ENCODE peak calls at places on chromosomes 13 and 19, in seven cellular contexts. One of them, this sample, is unnamed.

GRCh38 chr19:17772172-17772571 is 20.9 kb downstream of the FCHO1 start:
- DNase-seq in GM23248: no peak
- DNase-seq in neural progenitor cell: no peak
- DNase-seq in HCT116: no peak
- DNase-seq in MM.1S: no peak
- DNase-seq in GM23338: peak
- DNase-seq in PC-3: peak
- DNase-seq in this sample: no peak

GRCh38 chr19:57317503-57317902 is 2.8 kb upstream of the ZNF543 start:
- DNase-seq in GM23248: peak
- DNase-seq in PC-3: no peak
- DNase-seq in MM.1S: no peak
- DNase-seq in neural progenitor cell: peak
- DNase-seq in GM23338: peak
- DNase-seq in HCT116: no peak
- DNase-seq in this sample: no peak

GRCh38 chr19:33310606-33311325 is 8.4 kb upstream of the CEBPA start:
- DNase-seq in neural progenitor cell: no peak
- DNase-seq in MM.1S: no peak
- DNase-seq in GM23338: peak
- DNase-seq in GM23248: no peak
- DNase-seq in PC-3: peak
- DNase-seq in HCT116: no peak
- DNase-seq in this sample: no peak

GRCh38 chr13:68081051-68081450 is 850.9 kb upstream of the PCDH9 start:
- DNase-seq in MM.1S: no peak
- DNase-seq in PC-3: no peak
- DNase-seq in neural progenitor cell: no peak
- DNase-seq in GM23248: no peak
- DNase-seq in GM23338: no peak
- DNase-seq in HCT116: no peak
- DNase-seq in this sample: no peak

GRCh38 chr19:23263870-23264590 is 13.8 kb upstream of the ZNF724 start:
- DNase-seq in GM23338: no peak
- DNase-seq in HCT116: no peak
- DNase-seq in MM.1S: no peak
- DNase-seq in PC-3: no peak
- DNase-seq in GM23248: peak
- DNase-seq in neural progenitor cell: no peak
- DNase-seq in this sample: no peak

GRCh38 chr19:10768936-10769335 is 51.1 kb downstream of the DNM2 start:
- DNase-seq in PC-3: no peak
- DNase-seq in MM.1S: no peak
- DNase-seq in neural progenitor cell: no peak
- DNase-seq in HCT116: no peak
- DNase-seq in GM23338: no peak
- DNase-seq in GM23248: no peak
- DNase-seq in this sample: no peak

GRCh38 chr13:107205318-107206112 is 637.6 kb upstream of the ARGLU1 start:
- DNase-seq in HCT116: no peak
- DNase-seq in MM.1S: peak
- DNase-seq in PC-3: peak
- DNase-seq in neural progenitor cell: peak
- DNase-seq in GM23248: peak
- DNase-seq in GM23338: peak
- DNase-seq in this sample: peak

GRCh38 chr19:18460313-18460712 is 22.4 kb upstream of the ISYNA1 start:
- DNase-seq in MM.1S: no peak
- DNase-seq in GM23248: peak
- DNase-seq in HCT116: no peak
- DNase-seq in neural progenitor cell: no peak
- DNase-seq in PC-3: peak
- DNase-seq in GM23338: no peak
- DNase-seq in this sample: peak

GRCh38 chr19:597406-598315 is 8.0 kb downstream of the HCN2 start:
- DNase-seq in neural progenitor cell: no peak
- DNase-seq in MM.1S: no peak
- DNase-seq in GM23248: no peak
- DNase-seq in PC-3: no peak
- DNase-seq in GM23338: no peak
- DNase-seq in HCT116: peak
- DNase-seq in this sample: no peak

GRCh38 chr13:49584771-49585182 is 581 bp downstream of the RCBTB1 start:
- DNase-seq in MM.1S: peak
- DNase-seq in neural progenitor cell: peak
- DNase-seq in GM23338: peak
- DNase-seq in GM23248: peak
- DNase-seq in PC-3: peak
- DNase-seq in HCT116: no peak
- DNase-seq in this sample: peak

GRCh38 chr13:50408068-50408467 is 392.8 kb downstream of the KCNRG start:
- DNase-seq in GM23338: no peak
- DNase-seq in HCT116: no peak
- DNase-seq in neural progenitor cell: no peak
- DNase-seq in GM23248: no peak
- DNase-seq in MM.1S: no peak
- DNase-seq in PC-3: no peak
- DNase-seq in this sample: no peak

GRCh38 chr19:19155495-19156219 is 14.4 kb downstream of the MEF2B start:
- DNase-seq in HCT116: no peak
- DNase-seq in GM23248: no peak
- DNase-seq in MM.1S: no peak
- DNase-seq in PC-3: no peak
- DNase-seq in neural progenitor cell: no peak
- DNase-seq in GM23338: no peak
- DNase-seq in this sample: no peak

DNA sequence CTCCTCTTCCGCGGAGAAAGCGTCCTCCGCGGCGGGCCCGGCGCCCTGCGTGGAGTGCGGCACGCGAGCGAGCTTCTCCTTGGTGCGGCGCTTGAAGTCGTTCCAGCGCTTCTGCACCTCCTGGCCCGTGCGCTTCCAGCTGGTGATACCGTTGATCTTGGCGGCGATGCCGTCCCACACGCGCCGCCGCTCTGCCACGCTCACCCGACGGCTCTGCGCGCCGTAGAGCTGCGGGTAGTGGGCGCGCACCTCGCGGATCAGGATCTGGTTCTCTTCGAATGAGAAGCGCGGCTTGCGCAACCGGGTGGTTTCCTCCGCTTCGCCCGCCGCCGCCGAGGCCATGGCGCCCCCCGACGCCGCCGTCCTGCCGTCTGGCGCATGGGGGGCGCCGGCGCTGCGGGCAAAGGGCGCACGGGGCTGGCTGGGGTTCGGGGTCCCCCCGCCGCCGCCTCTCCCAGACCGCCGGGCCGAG is 945 bp downstream of the MYPOP start:
- DNase-seq in GM23248: peak
- DNase-seq in GM23338: peak
- DNase-seq in MM.1S: no peak
- DNase-seq in neural progenitor cell: peak
- DNase-seq in PC-3: no peak
- DNase-seq in HCT116: no peak
- DNase-seq in this sample: peak
- TF ChIP-seq EZH2 in GM23248: no peak
- TF ChIP-seq EZH2 in GM23338: no peak
- TF ChIP-seq EZH2 in MM.1S: no peak
- TF ChIP-seq EZH2 in neural progenitor cell: peak
- TF ChIP-seq EZH2 in PC-3: no peak
- TF ChIP-seq EZH2 in HCT116: no peak
- TF ChIP-seq EZH2 in this sample: no peak

GRCh38 chr13:33796095-33796494 is 21.9 kb upstream of the RFC3 start:
- DNase-seq in GM23248: no peak
- DNase-seq in MM.1S: no peak
- DNase-seq in HCT116: no peak
- DNase-seq in neural progenitor cell: no peak
- DNase-seq in GM23338: no peak
- DNase-seq in PC-3: no peak
- DNase-seq in this sample: no peak

GRCh38 chr13:33797622-33798021 is 20.3 kb upstream of the RFC3 start:
- DNase-seq in MM.1S: peak
- DNase-seq in GM23338: no peak
- DNase-seq in PC-3: peak
- DNase-seq in GM23248: peak
- DNase-seq in HCT116: no peak
- DNase-seq in neural progenitor cell: no peak
- DNase-seq in this sample: no peak

GRCh38 chr13:33798023-33798422 is 19.9 kb upstream of the RFC3 start:
- DNase-seq in neural progenitor cell: no peak
- DNase-seq in PC-3: no peak
- DNase-seq in MM.1S: no peak
- DNase-seq in GM23248: no peak
- DNase-seq in HCT116: no peak
- DNase-seq in GM23338: no peak
- DNase-seq in this sample: no peak

GRCh38 chr13:33800646-33801186 is 17.2 kb upstream of the RFC3 start:
- DNase-seq in neural progenitor cell: no peak
- DNase-seq in PC-3: no peak
- DNase-seq in HCT116: no peak
- DNase-seq in GM23248: no peak
- DNase-seq in GM23338: no peak
- DNase-seq in MM.1S: no peak
- DNase-seq in this sample: no peak

GRCh38 chr13:33799950-33800592 is 17.9 kb upstream of the RFC3 start:
- DNase-seq in PC-3: peak
- DNase-seq in MM.1S: no peak
- DNase-seq in neural progenitor cell: peak
- DNase-seq in GM23338: peak
- DNase-seq in HCT116: peak
- DNase-seq in GM23248: peak
- DNase-seq in this sample: peak
- H3K4me3 ChIP-seq in PC-3: peak
- H3K4me3 ChIP-seq in MM.1S: no peak
- H3K4me3 ChIP-seq in neural progenitor cell: no peak
- H3K4me3 ChIP-seq in GM23338: no peak
- H3K4me3 ChIP-seq in HCT116: no peak
- H3K4me3 ChIP-seq in GM23248: peak
- H3K4me3 ChIP-seq in this sample: no peak

GRCh38 chr19:5253403-5254110 is 87.1 kb downstream of the PTPRS start:
- DNase-seq in neural progenitor cell: no peak
- DNase-seq in GM23248: peak
- DNase-seq in PC-3: no peak
- DNase-seq in GM23338: no peak
- DNase-seq in MM.1S: no peak
- DNase-seq in HCT116: no peak
- DNase-seq in this sample: no peak
- TF ChIP-seq EZH2phosphoT487 in neural progenitor cell: no peak
- TF ChIP-seq EZH2phosphoT487 in GM23248: no peak
- TF ChIP-seq EZH2phosphoT487 in PC-3: no peak
- TF ChIP-seq EZH2phosphoT487 in GM23338: no peak
- TF ChIP-seq EZH2phosphoT487 in MM.1S: no peak
- TF ChIP-seq EZH2phosphoT487 in HCT116: no peak
- TF ChIP-seq EZH2phosphoT487 in this sample: no peak

GRCh38 chr19:2703077-2703437 is 563 bp upstream of the GNG7 start:
- DNase-seq in PC-3: no peak
- DNase-seq in neural progenitor cell: no peak
- DNase-seq in HCT116: no peak
- DNase-seq in GM23338: no peak
- DNase-seq in GM23248: no peak
- DNase-seq in MM.1S: no peak
- DNase-seq in this sample: no peak

GRCh38 chr19:2700660-2701360 is 1.7 kb downstream of the GNG7 start:
- DNase-seq in MM.1S: no peak
- DNase-seq in HCT116: no peak
- DNase-seq in PC-3: no peak
- DNase-seq in GM23248: no peak
- DNase-seq in neural progenitor cell: no peak
- DNase-seq in GM23338: peak
- DNase-seq in this sample: no peak

GRCh38 chr19:2699413-2700142 is 2.9 kb downstream of the GNG7 start:
- DNase-seq in MM.1S: no peak
- DNase-seq in HCT116: no peak
- DNase-seq in neural progenitor cell: no peak
- DNase-seq in GM23248: no peak
- DNase-seq in PC-3: no peak
- DNase-seq in GM23338: no peak
- DNase-seq in this sample: no peak

GRCh38 chr19:2702170-2703076 is at the start of gene GNG7:
- DNase-seq in neural progenitor cell: peak
- DNase-seq in MM.1S: peak
- DNase-seq in HCT116: peak
- DNase-seq in GM23248: peak
- DNase-seq in GM23338: peak
- DNase-seq in PC-3: peak
- DNase-seq in this sample: peak

GRCh38 chr19:2701361-2702169 is 929 bp downstream of the GNG7 start:
- DNase-seq in GM23248: no peak
- DNase-seq in HCT116: no peak
- DNase-seq in PC-3: no peak
- DNase-seq in neural progenitor cell: no peak
- DNase-seq in MM.1S: no peak
- DNase-seq in GM23338: no peak
- DNase-seq in this sample: no peak
- TF ChIP-seq EZH2 in GM23248: peak
- TF ChIP-seq EZH2 in HCT116: no peak
- TF ChIP-seq EZH2 in PC-3: no peak
- TF ChIP-seq EZH2 in neural progenitor cell: no peak
- TF ChIP-seq EZH2 in MM.1S: no peak
- TF ChIP-seq EZH2 in GM23338: no peak
- TF ChIP-seq EZH2 in this sample: no peak

DNA sequence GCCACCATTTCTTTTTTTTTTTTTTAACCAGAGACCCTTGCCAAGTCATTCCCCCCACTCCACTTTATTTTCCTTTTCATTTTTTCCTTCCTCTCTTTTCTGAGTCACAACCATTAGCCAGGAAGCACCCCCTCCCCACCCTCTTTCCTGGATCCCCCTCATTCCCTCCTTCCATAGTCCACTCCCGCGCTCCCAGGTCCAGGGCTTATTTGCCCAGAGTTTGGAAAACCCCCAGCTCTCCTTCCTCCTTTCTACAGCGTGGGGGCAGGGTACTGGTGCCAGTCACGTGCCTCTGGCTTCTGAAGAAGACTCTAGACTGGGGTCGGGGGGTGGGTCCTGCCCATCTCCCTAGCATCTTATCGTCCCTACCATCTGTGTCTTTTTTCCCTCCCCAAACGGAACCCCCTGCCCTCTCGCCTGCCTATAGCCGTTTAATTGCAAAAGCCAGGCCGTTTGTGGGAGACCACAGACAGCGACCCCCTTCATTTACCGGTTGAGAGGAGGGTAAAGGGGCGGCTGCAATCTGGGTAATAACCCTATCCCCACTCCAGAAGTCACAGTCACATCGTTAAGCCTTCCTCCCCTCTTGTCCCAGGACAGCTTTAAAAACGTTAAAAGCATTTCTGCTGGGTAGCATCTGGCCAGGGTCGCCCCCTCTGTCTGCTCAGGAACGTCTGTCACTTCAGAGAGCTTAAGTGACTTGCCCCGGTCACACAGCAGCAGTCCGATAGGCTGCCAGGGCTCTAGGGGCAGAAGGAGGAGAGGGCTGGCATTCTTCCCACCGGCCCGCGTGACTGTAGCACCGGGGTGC is 961 bp upstream of the CALR start:
- DNase-seq in PC-3: peak
- DNase-seq in MM.1S: peak
- DNase-seq in GM23338: peak
- DNase-seq in GM23248: peak
- DNase-seq in neural progenitor cell: peak
- DNase-seq in HCT116: no peak
- DNase-seq in this sample: peak
- H3K4me3 ChIP-seq in PC-3: peak
- H3K4me3 ChIP-seq in MM.1S: peak
- H3K4me3 ChIP-seq in GM23338: peak
- H3K4me3 ChIP-seq in GM23248: peak
- H3K4me3 ChIP-seq in neural progenitor cell: peak
- H3K4me3 ChIP-seq in HCT116: peak
- H3K4me3 ChIP-seq in this sample: peak

GRCh38 chr19:36528921-36529518 is 949 bp upstream of the ZNF260 start:
- DNase-seq in neural progenitor cell: peak
- DNase-seq in GM23248: peak
- DNase-seq in GM23338: peak
- DNase-seq in HCT116: no peak
- DNase-seq in PC-3: no peak
- DNase-seq in MM.1S: no peak
- DNase-seq in this sample: peak
- TF ChIP-seq EZH2phosphoT487 in neural progenitor cell: no peak
- TF ChIP-seq EZH2phosphoT487 in GM23248: no peak
- TF ChIP-seq EZH2phosphoT487 in GM23338: no peak
- TF ChIP-seq EZH2phosphoT487 in HCT116: no peak
- TF ChIP-seq EZH2phosphoT487 in PC-3: no peak
- TF ChIP-seq EZH2phosphoT487 in MM.1S: no peak
- TF ChIP-seq EZH2phosphoT487 in this sample: no peak